ENCODE peak calls at places on chromosomes 4 and X, in ten cellular contexts. One of them, this sample, is unnamed. For H3K9me3, the result is how much of the 10 kb centered on the place peaks cover.

GRCh38 chr4:83191026-83191425 is 76.5 kb upstream of the PLAC8 start:
- DNase-seq in right atrium auricular region: no peak
- DNase-seq in heart right ventricle: no peak
- DNase-seq in OCI-LY7: no peak
- DNase-seq in PC-9: no peak
- DNase-seq in prostate gland: no peak
- DNase-seq in HAP-1: no peak
- DNase-seq in left ventricle myocardium inferior: no peak
- DNase-seq in cardiac muscle cell: no peak
- DNase-seq in NT2/D1: no peak
- DNase-seq in this sample: no peak

GRCh38 chrX:53263597-53264094 is 17.7 kb downstream of the IQSEC2 start:
- DNase-seq in PC-9: peak
- DNase-seq in left ventricle myocardium inferior: no peak
- DNase-seq in heart right ventricle: no peak
- DNase-seq in HAP-1: no peak
- DNase-seq in cardiac muscle cell: no peak
- DNase-seq in prostate gland: no peak
- DNase-seq in right atrium auricular region: no peak
- DNase-seq in OCI-LY7: no peak
- DNase-seq in NT2/D1: no peak
- DNase-seq in this sample: no peak

GRCh38 chr4:167688660-167689142 is 403.6 kb upstream of the ANXA10 start:
- DNase-seq in prostate gland: no peak
- DNase-seq in PC-9: no peak
- DNase-seq in OCI-LY7: no peak
- DNase-seq in right atrium auricular region: no peak
- DNase-seq in heart right ventricle: no peak
- DNase-seq in cardiac muscle cell: no peak
- DNase-seq in left ventricle myocardium inferior: no peak
- DNase-seq in NT2/D1: no peak
- DNase-seq in HAP-1: no peak
- DNase-seq in this sample: no peak

GRCh38 chr4:185793716-185794115 is 18.3 kb downstream of the SORBS2 start:
- DNase-seq in left ventricle myocardium inferior: no peak
- DNase-seq in heart right ventricle: no peak
- DNase-seq in right atrium auricular region: no peak
- DNase-seq in cardiac muscle cell: no peak
- DNase-seq in OCI-LY7: no peak
- DNase-seq in prostate gland: no peak
- DNase-seq in NT2/D1: no peak
- DNase-seq in PC-9: no peak
- DNase-seq in HAP-1: no peak
- DNase-seq in this sample: no peak

GRCh38 chr4:138217567-138217966 is 24.6 kb downstream of the SLC7A11 start:
- DNase-seq in cardiac muscle cell: no peak
- DNase-seq in HAP-1: peak
- DNase-seq in NT2/D1: no peak
- DNase-seq in prostate gland: no peak
- DNase-seq in right atrium auricular region: no peak
- DNase-seq in OCI-LY7: no peak
- DNase-seq in heart right ventricle: peak
- DNase-seq in left ventricle myocardium inferior: no peak
- DNase-seq in PC-9: no peak
- DNase-seq in this sample: no peak

GRCh38 chrX:34382416-34382815 is 250.3 kb upstream of the FAM47A start:
- DNase-seq in OCI-LY7: no peak
- DNase-seq in PC-9: no peak
- DNase-seq in cardiac muscle cell: no peak
- DNase-seq in left ventricle myocardium inferior: no peak
- DNase-seq in NT2/D1: no peak
- DNase-seq in heart right ventricle: no peak
- DNase-seq in right atrium auricular region: no peak
- DNase-seq in HAP-1: no peak
- DNase-seq in prostate gland: peak
- DNase-seq in this sample: no peak

GRCh38 chr4:143406523-143406922 is 69.8 kb downstream of the GAB1 start:
- DNase-seq in heart right ventricle: peak
- DNase-seq in prostate gland: no peak
- DNase-seq in OCI-LY7: no peak
- DNase-seq in NT2/D1: no peak
- DNase-seq in right atrium auricular region: peak
- DNase-seq in PC-9: no peak
- DNase-seq in left ventricle myocardium inferior: peak
- DNase-seq in HAP-1: no peak
- DNase-seq in cardiac muscle cell: no peak
- DNase-seq in this sample: no peak

GRCh38 chrX:111088628-111089027 is 7.4 kb upstream of the PAK3 start:
- DNase-seq in cardiac muscle cell: peak
- DNase-seq in left ventricle myocardium inferior: no peak
- DNase-seq in NT2/D1: no peak
- DNase-seq in heart right ventricle: no peak
- DNase-seq in PC-9: no peak
- DNase-seq in HAP-1: no peak
- DNase-seq in right atrium auricular region: no peak
- DNase-seq in prostate gland: no peak
- DNase-seq in OCI-LY7: no peak
- DNase-seq in this sample: no peak

GRCh38 chrX:5829060-5829459 is 399.6 kb downstream of the NLGN4X start:
- DNase-seq in NT2/D1: no peak
- DNase-seq in left ventricle myocardium inferior: no peak
- DNase-seq in PC-9: no peak
- DNase-seq in OCI-LY7: no peak
- DNase-seq in heart right ventricle: no peak
- DNase-seq in prostate gland: no peak
- DNase-seq in HAP-1: no peak
- DNase-seq in cardiac muscle cell: no peak
- DNase-seq in right atrium auricular region: no peak
- DNase-seq in this sample: no peak

GRCh38 chrX:78019586-78020483 is 50.4 kb upstream of the PGAM4 start:
- DNase-seq in NT2/D1: no peak
- DNase-seq in HAP-1: no peak
- DNase-seq in prostate gland: peak
- DNase-seq in PC-9: no peak
- DNase-seq in cardiac muscle cell: no peak
- DNase-seq in OCI-LY7: no peak
- DNase-seq in right atrium auricular region: no peak
- DNase-seq in heart right ventricle: no peak
- DNase-seq in left ventricle myocardium inferior: no peak
- DNase-seq in this sample: no peak

GRCh38 chrX:120653000-120653399 is 23.1 kb upstream of the C1GALT1C1 start:
- DNase-seq in prostate gland: no peak
- DNase-seq in cardiac muscle cell: no peak
- DNase-seq in right atrium auricular region: no peak
- DNase-seq in PC-9: no peak
- DNase-seq in left ventricle myocardium inferior: no peak
- DNase-seq in NT2/D1: no peak
- DNase-seq in HAP-1: peak
- DNase-seq in heart right ventricle: no peak
- DNase-seq in OCI-LY7: no peak
- DNase-seq in this sample: no peak

GRCh38 chr4:120078216-120078615 is 11.6 kb upstream of the MAD2L1 start:
- DNase-seq in cardiac muscle cell: no peak
- DNase-seq in right atrium auricular region: no peak
- DNase-seq in OCI-LY7: no peak
- DNase-seq in NT2/D1: no peak
- DNase-seq in left ventricle myocardium inferior: no peak
- DNase-seq in PC-9: no peak
- DNase-seq in prostate gland: no peak
- DNase-seq in HAP-1: no peak
- DNase-seq in heart right ventricle: no peak
- DNase-seq in this sample: no peak

GRCh38 chr4:113503691-113504090 is 257.8 kb downstream of the CAMK2D start:
- DNase-seq in heart right ventricle: no peak
- DNase-seq in right atrium auricular region: no peak
- DNase-seq in left ventricle myocardium inferior: no peak
- DNase-seq in HAP-1: no peak
- DNase-seq in prostate gland: no peak
- DNase-seq in NT2/D1: no peak
- DNase-seq in OCI-LY7: no peak
- DNase-seq in PC-9: no peak
- DNase-seq in cardiac muscle cell: no peak
- DNase-seq in this sample: no peak
- H3K9me3 ChIP-seq in heart right ventricle: under half
- H3K9me3 ChIP-seq in right atrium auricular region: under half
- H3K9me3 ChIP-seq in left ventricle myocardium inferior: under half
- H3K9me3 ChIP-seq in HAP-1: under half
- H3K9me3 ChIP-seq in prostate gland: under half
- H3K9me3 ChIP-seq in NT2/D1: under half
- H3K9me3 ChIP-seq in OCI-LY7: under half
- H3K9me3 ChIP-seq in PC-9: under half
- H3K9me3 ChIP-seq in cardiac muscle cell: under half
- H3K9me3 ChIP-seq in this sample: under half

DNA sequence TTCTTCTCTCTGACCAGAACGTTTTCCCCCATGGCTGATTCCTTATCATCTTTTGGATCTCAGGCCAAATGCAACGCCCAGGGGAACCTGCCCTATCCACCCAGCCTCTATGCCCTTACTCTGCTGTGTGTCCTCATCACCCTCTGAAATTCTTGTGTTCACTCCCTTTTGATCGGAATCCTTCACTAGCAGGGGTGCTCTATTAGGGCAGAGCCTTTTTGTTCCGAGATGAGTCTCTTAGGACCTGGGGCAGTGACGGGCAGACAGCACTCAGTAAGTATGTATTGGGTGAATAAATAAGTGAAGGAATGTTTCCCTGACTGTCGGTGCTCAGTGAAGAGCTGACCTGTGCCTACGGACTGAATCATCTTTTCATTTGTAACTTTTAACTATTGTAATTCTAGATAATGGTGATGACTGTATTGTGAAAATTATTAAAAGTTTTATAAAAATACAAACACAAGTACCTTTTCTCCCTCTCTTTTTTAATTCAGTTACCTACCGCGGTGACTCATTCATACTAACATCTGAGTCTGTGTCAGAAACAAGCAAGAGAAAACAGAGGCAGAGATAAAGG is 4.8 kb upstream of the TENM3 start:
- DNase-seq in PC-9: no peak
- DNase-seq in OCI-LY7: no peak
- DNase-seq in prostate gland: no peak
- DNase-seq in heart right ventricle: no peak
- DNase-seq in NT2/D1: no peak
- DNase-seq in HAP-1: no peak
- DNase-seq in cardiac muscle cell: no peak
- DNase-seq in right atrium auricular region: no peak
- DNase-seq in left ventricle myocardium inferior: no peak
- DNase-seq in this sample: no peak
- H3K9me3 ChIP-seq in PC-9: under half
- H3K9me3 ChIP-seq in OCI-LY7: under half
- H3K9me3 ChIP-seq in prostate gland: under half
- H3K9me3 ChIP-seq in heart right ventricle: under half
- H3K9me3 ChIP-seq in NT2/D1: under half
- H3K9me3 ChIP-seq in HAP-1: under half
- H3K9me3 ChIP-seq in cardiac muscle cell: under half
- H3K9me3 ChIP-seq in right atrium auricular region: under half
- H3K9me3 ChIP-seq in left ventricle myocardium inferior: under half
- H3K9me3 ChIP-seq in this sample: under half

GRCh38 chr4:22498866-22499265 is 17.0 kb downstream of the ADGRA3 start:
- DNase-seq in cardiac muscle cell: no peak
- DNase-seq in PC-9: no peak
- DNase-seq in HAP-1: peak
- DNase-seq in left ventricle myocardium inferior: no peak
- DNase-seq in prostate gland: no peak
- DNase-seq in OCI-LY7: no peak
- DNase-seq in heart right ventricle: no peak
- DNase-seq in NT2/D1: no peak
- DNase-seq in right atrium auricular region: no peak
- DNase-seq in this sample: no peak

GRCh38 chr4:22500128-22500611 is 15.7 kb downstream of the ADGRA3 start:
- DNase-seq in prostate gland: peak
- DNase-seq in cardiac muscle cell: no peak
- DNase-seq in PC-9: peak
- DNase-seq in HAP-1: peak
- DNase-seq in NT2/D1: no peak
- DNase-seq in OCI-LY7: no peak
- DNase-seq in heart right ventricle: no peak
- DNase-seq in left ventricle myocardium inferior: peak
- DNase-seq in right atrium auricular region: no peak
- DNase-seq in this sample: no peak

GRCh38 chr4:22493523-22493922 is 22.3 kb downstream of the ADGRA3 start:
- DNase-seq in HAP-1: no peak
- DNase-seq in OCI-LY7: no peak
- DNase-seq in PC-9: no peak
- DNase-seq in heart right ventricle: no peak
- DNase-seq in right atrium auricular region: no peak
- DNase-seq in cardiac muscle cell: no peak
- DNase-seq in NT2/D1: no peak
- DNase-seq in left ventricle myocardium inferior: no peak
- DNase-seq in prostate gland: no peak
- DNase-seq in this sample: no peak

GRCh38 chr4:22492987-22493386 is 22.9 kb downstream of the ADGRA3 start:
- DNase-seq in NT2/D1: no peak
- DNase-seq in heart right ventricle: no peak
- DNase-seq in left ventricle myocardium inferior: no peak
- DNase-seq in prostate gland: no peak
- DNase-seq in right atrium auricular region: no peak
- DNase-seq in OCI-LY7: no peak
- DNase-seq in PC-9: no peak
- DNase-seq in HAP-1: no peak
- DNase-seq in cardiac muscle cell: no peak
- DNase-seq in this sample: no peak

DNA sequence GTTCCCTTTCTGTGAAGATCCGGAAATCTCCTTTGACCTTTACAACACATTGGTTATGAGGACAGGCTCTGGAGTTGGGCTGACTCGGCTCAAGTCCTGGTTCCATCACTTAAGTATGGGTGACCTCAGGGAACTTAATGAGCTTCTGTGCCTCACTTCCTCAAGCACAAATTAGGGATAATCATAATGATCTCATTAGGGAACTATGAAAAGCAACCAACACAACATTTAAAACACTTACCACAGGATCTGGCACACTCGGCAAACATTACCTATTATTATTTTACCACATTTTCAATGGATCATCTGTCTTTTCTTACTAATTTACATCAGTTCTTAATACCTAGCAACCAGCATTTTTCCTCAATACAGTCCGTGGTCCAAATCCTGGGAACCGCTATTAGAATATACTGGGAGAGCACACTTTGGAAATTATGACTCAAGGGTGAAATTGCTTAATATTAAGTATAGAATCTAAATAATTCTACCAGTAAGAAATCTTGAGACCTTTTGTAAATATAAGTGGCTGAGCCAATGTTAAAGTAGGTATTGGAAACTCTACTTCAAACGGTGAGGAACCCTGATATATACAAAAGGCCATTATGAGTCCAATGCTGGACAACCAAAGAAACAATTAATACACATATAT is 19.6 kb downstream of the ADGRA3 start:
- DNase-seq in OCI-LY7: no peak
- DNase-seq in heart right ventricle: no peak
- DNase-seq in NT2/D1: no peak
- DNase-seq in PC-9: no peak
- DNase-seq in left ventricle myocardium inferior: no peak
- DNase-seq in right atrium auricular region: no peak
- DNase-seq in cardiac muscle cell: no peak
- DNase-seq in prostate gland: no peak
- DNase-seq in HAP-1: no peak
- DNase-seq in this sample: no peak
- H3K9me3 ChIP-seq in OCI-LY7: under half
- H3K9me3 ChIP-seq in heart right ventricle: under half
- H3K9me3 ChIP-seq in NT2/D1: under half
- H3K9me3 ChIP-seq in PC-9: under half
- H3K9me3 ChIP-seq in left ventricle myocardium inferior: under half
- H3K9me3 ChIP-seq in right atrium auricular region: under half
- H3K9me3 ChIP-seq in cardiac muscle cell: under half
- H3K9me3 ChIP-seq in prostate gland: under half
- H3K9me3 ChIP-seq in HAP-1: under half
- H3K9me3 ChIP-seq in this sample: under half

GRCh38 chrX:149473092-149473491 is 32.0 kb downstream of the IDS start:
- DNase-seq in PC-9: no peak
- DNase-seq in HAP-1: no peak
- DNase-seq in prostate gland: no peak
- DNase-seq in right atrium auricular region: no peak
- DNase-seq in cardiac muscle cell: no peak
- DNase-seq in left ventricle myocardium inferior: no peak
- DNase-seq in heart right ventricle: no peak
- DNase-seq in NT2/D1: no peak
- DNase-seq in OCI-LY7: no peak
- DNase-seq in this sample: no peak
- H3K9me3 ChIP-seq in PC-9: under half
- H3K9me3 ChIP-seq in HAP-1: under half
- H3K9me3 ChIP-seq in prostate gland: under half
- H3K9me3 ChIP-seq in right atrium auricular region: under half
- H3K9me3 ChIP-seq in cardiac muscle cell: under half
- H3K9me3 ChIP-seq in left ventricle myocardium inferior: under half
- H3K9me3 ChIP-seq in heart right ventricle: under half
- H3K9me3 ChIP-seq in NT2/D1: under half
- H3K9me3 ChIP-seq in OCI-LY7: under half
- H3K9me3 ChIP-seq in this sample: under half